ENCODE peak calls at places on chromosomes 2 and 18, in six cellular contexts. V is K562, J is GM12878, I is HepG2, S is GM12891, T is H1. E is an unnamed sample.

GRCh38 chr2:18311413-18311812 is 249.0 kb downstream of the RDH14 start:
- DNase-seq in V (no peak), J (no peak), I (peak; percentile 10), S (no peak), T (no peak), E (no peak)

GRCh38 chr2:208619993-208620392 is 213.4 kb downstream of the PTH2R start:
- DNase-seq in V (no peak), J (no peak), I (no peak), S (no peak), T (no peak), E (no peak)

GRCh38 chr18:11728247-11728646 is 39.2 kb downstream of the GNAL start:
- DNase-seq in V (no peak), J (no peak), I (peak; percentile 14), S (no peak), T (no peak), E (no peak)

GRCh38 chr18:45060102-45060501 is 379.4 kb downstream of the SETBP1 start:
- DNase-seq in V (no peak), J (no peak), I (no peak), S (no peak), T (no peak), E (no peak)

GRCh38 chr2:207487650-207488315 is 42.0 kb upstream of the CREB1 start:
- DNase-seq in V (no peak), J (no peak), I (no peak), S (no peak), T (no peak), E (no peak)

GRCh38 chr2:171046056-171046560 is 114.6 kb downstream of the TLK1 start:
- DNase-seq in V (no peak), J (no peak), I (no peak), S (no peak), T (no peak), E (no peak)

GRCh38 chr2:6923319-6923718 is 6.1 kb downstream of the RNF144A start:
- DNase-seq in V (no peak), J (no peak), I (no peak), S (no peak), T (no peak), E (no peak)

GRCh38 chr2:167333245-167333644 is 445.0 kb downstream of the XIRP2 start:
- DNase-seq in V (no peak), J (no peak), I (no peak), S (no peak), T (no peak), E (no peak)

GRCh38 chr18:46916551-46917107 is 678 bp downstream of the PIAS2 start:
- DNase-seq in V (no peak), J (no peak), I (peak; percentile 17), S (peak; percentile 35), T (no peak), E (no peak)

GRCh38 chr2:170098626-170099312 is 79.2 kb upstream of the MYO3B start:
- DNase-seq in V (no peak), J (no peak), I (no peak), S (no peak), T (no peak), E (no peak)

GRCh38 chr18:59607471-59607870 is 89.8 kb downstream of the CCBE1 start:
- DNase-seq in V (no peak), J (no peak), I (no peak), S (no peak), T (no peak), E (no peak)

GRCh38 chr18:59612461-59612860 is 84.8 kb downstream of the CCBE1 start:
- DNase-seq in V (no peak), J (no peak), I (no peak), S (no peak), T (no peak), E (no peak)

GRCh38 chr18:59609654-59610053 is 87.6 kb downstream of the CCBE1 start:
- DNase-seq in V (no peak), J (no peak), I (no peak), S (no peak), T (no peak), E (no peak)

GRCh38 chr18:59613903-59614302 is 83.3 kb downstream of the CCBE1 start:
- DNase-seq in V (no peak), J (no peak), I (no peak), S (no peak), T (no peak), E (no peak)

GRCh38 chr18:59610546-59611140 is 86.6 kb downstream of the CCBE1 start:
- DNase-seq in V (no peak), J (no peak), I (no peak), S (no peak), T (no peak), E (no peak)
- TF ChIP-seq TAF1 in V (no peak), J (no peak), I (no peak), S (no peak), T (no peak), E (no peak)

DNA sequence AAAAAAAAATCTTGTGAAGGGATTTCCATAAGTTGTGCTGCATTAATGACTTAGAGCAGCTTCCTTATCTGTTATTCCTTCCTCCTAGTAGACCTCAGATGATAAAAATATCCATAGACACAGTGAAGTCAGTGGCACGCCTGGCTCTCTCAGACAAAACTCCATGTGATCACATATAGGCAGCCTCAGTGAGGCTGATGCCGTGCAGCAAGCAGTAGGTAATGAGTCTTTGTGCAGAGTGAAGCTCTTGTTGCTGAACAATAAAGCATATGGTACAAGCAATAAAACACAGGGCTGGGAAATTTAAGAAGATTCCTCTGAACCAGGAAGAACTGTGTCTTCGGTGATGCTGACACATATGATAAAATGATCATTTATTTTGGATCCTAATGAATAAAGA is 102.7 kb downstream of the CSRNP3 start:
- DNase-seq in V (no peak), J (no peak), I (no peak), S (no peak), T (no peak), E (no peak)
- TF ChIP-seq POLR2A in V (no peak), J (no peak), I (no peak), S (no peak), T (no peak), E (no peak)

GRCh38 chr2:56871641-56872040 is 687.9 kb downstream of the CCDC85A start:
- DNase-seq in V (no peak), J (no peak), I (no peak), S (no peak), T (no peak), E (no peak)

DNA sequence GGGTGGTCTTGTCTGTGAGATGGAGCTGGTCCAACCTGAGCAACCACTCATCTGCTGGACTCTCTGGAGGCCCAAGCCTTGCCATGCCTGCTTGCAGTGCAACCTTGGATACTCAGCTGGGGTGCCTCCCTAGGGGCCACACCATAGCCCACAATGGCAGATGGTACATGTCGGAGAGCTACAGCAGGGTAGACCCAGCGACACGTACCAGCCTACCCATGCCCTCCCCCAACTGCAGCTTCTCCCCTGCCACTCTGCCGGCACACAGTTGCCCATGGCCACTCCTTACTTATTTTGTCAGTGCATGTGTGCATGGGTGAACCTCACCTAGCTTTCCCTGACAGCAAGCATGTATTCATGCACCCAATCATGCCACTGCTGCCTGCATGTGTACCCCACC is 690.9 kb downstream of the CCDC85A start:
- DNase-seq in V (no peak), J (no peak), I (no peak), S (no peak), T (no peak), E (no peak)
- TF ChIP-seq POLR2AphosphoS5 in V (no peak), J (no peak), I (no peak), S (no peak), T (no peak), E (no peak)

GRCh38 chr2:174338626-174339570 is 4.1 kb downstream of the SP9 start:
- DNase-seq in V (no peak), J (no peak), I (no peak), S (no peak), T (no peak), E (no peak)
- TF ChIP-seq TAF1 in V (no peak), J (no peak), I (no peak), S (no peak), T (no peak), E (no peak)

DNA sequence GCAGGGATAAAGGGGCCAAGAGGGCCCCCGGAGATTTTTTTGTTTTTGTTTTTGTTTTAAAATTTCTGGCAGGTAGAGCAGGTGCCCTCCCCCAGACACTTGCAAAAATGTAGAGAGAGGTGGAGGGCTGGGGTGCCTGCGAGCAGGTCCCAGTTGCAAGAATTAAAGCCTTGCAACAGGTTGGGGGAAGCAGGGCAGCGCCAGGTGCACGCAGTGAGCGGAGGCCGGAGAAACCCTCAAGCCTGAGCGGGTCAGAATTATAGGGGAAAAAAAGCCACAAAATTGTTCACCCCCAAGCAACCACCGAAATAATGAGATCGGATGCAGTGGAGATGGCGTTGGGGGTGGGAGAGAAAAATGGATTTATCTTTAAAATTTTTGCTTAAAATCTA is 527 bp downstream of the IGFBP5 start:
- DNase-seq in V (no peak), J (no peak), I (no peak), S (no peak), T (no peak), E (no peak)
- TF ChIP-seq POLR2A in V (no peak), J (no peak), I (no peak), S (no peak), T (no peak), E (no peak)

GRCh38 chr2:27381577-27382181 is 1.1 kb upstream of the ZNF513 start:
- DNase-seq in V (no peak), J (no peak), I (no peak), S (no peak), T (no peak), E (no peak)

GRCh38 chr2:27380626-27381556 is at the start of gene ZNF513:
- DNase-seq in V (peak; percentile 90), J (peak; percentile 55), I (peak; percentile 63), S (peak; percentile 94), T (peak; percentile 91), E (peak; percentile 92)

GRCh38 chr2:27379383-27379839 is 1.1 kb downstream of the ZNF513 start:
- DNase-seq in V (no peak), J (no peak), I (no peak), S (no peak), T (no peak), E (no peak)

GRCh38 chr2:27378809-27379290 is 1.7 kb downstream of the ZNF513 start:
- DNase-seq in V (no peak), J (no peak), I (no peak), S (no peak), T (no peak), E (no peak)

DNA sequence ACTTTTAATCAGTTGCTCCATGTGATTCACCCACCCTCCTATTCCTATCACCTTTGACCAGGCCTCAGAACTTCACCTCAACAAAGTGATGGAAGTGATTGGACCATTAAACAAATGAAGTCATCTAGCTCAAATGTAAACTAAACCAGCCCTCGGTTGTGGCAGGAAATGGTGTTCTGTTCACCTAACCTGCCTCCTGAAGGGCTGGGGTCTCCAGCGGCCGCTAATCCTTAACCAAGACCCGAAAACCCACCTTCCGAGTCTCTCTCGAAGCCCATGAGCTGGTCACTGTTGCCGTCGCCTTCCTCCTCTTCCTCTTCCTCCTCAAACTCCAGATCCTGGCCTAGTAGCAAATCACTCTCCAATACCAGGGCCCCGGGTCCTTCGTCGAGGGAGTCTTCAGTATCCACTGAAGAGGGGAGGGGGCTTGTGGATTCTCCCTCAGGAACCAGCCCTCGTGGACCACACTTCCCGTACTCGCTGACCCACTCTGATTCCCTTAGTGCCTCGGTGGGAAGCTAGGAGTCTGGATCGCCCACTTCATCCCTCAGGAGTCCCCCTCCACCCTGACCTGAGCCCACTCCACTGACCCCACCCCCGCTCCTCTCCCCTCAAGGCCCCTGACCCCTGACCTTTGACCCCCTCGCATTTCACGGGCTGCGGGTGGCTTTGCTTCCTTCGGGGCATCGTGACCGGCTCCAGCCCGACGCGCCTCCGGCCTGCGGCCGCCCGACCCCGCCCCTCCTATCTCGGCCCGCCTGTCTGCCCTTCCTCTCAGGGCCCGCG is 501 bp downstream of the ZNF513 start:
- DNase-seq in V (peak; percentile 34), J (no peak), I (peak; percentile 81), S (no peak), T (no peak), E (no peak)
- TF ChIP-seq POLR2AphosphoS5 in V (peak; percentile 52), J (no peak), I (peak; percentile 42), S (no peak), T (peak; percentile 47), E (no peak)

E was measured in GM12892.